ENCODE peak calls at places on chromosomes 5 and 9, in six cellular contexts. I, A, F, Y, G and J are unnamed samples.
A peak's percentile ranks its signal among the peaks of the same experiment; 100 is the strongest.

GRCh38 chr5:98227489-98227888 is 546.0 kb upstream of the RGMB start:
- DNase-seq in I (no peak), A (no peak), G (no peak), F (no peak), Y (no peak), J (no peak)

GRCh38 chr5:31948006-31948405 is 226.1 kb downstream of the GOLPH3 start:
- DNase-seq in A (no peak), G (no peak), Y (no peak), I (peak; percentile 74), F (peak; percentile 27), J (no peak)

GRCh38 chr5:1659100-1660036 is 135.6 kb upstream of the LPCAT1 start:
- DNase-seq in I (no peak), G (no peak), F (no peak), Y (no peak), A (no peak), J (no peak)

GRCh38 chr5:178861627-178862026 is 1.9 kb downstream of the ZNF354B start:
- DNase-seq in G (no peak), Y (no peak), I (no peak), A (no peak), F (no peak), J (no peak)

GRCh38 chr9:105024529-105024928 is 96.6 kb upstream of the ABCA1 start:
- DNase-seq in I (no peak), Y (no peak), G (no peak), A (no peak), F (no peak), J (no peak)

GRCh38 chr9:38689678-38690077 is 30.3 kb downstream of the FAM240B start:
- DNase-seq in F (peak; percentile 37), I (no peak), A (no peak), G (no peak), Y (no peak), J (peak; percentile 21)

GRCh38 chr5:35372482-35372881 is 142.2 kb upstream of the PRLR start:
- DNase-seq in Y (no peak), I (no peak), F (no peak), G (no peak), A (no peak), J (no peak)

GRCh38 chr5:9851458-9851857 is 221.3 kb upstream of the TAS2R1 start:
- DNase-seq in Y (no peak), F (peak; percentile 92), A (no peak), G (peak; percentile 98), I (no peak), J (peak; percentile 91)

GRCh38 chr9:27467486-27467885 is 56.6 kb upstream of the IFNK start:
- DNase-seq in F (no peak), G (no peak), Y (no peak), A (no peak), I (no peak), J (no peak)

GRCh38 chr5:175598774-175599173 is 59.1 kb upstream of the HRH2 start:
- DNase-seq in I (no peak), F (no peak), A (no peak), G (no peak), Y (no peak), J (no peak)

DNA sequence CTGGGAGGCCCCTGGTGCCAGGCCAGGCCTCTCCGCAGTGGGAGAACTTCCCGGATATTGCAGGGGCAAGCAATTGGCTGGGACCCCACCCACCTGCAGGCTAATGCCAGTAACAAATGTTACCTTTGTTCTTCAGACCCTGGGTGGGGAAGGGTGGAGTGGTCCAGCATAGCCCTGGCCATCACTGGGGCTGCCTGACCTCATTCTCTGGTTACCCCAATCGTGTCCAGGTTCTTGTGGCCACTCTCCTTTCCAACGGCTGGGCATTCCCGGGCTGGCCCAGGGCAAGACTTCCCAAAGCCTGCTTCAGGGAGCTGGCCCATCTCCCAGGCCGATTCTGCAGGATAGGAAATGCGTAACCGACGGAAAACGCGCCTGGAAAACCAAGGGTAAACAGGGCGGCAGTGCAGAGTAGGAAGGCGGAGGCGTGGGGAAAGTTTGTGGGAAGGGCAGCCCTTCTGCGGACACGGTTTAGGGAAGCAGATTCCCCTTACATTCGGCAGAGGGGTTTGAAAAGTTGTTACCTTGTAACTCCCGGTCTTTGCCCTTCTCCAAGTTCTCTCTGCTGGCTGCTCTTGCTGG is 3.6 kb downstream of the NRARP start:
- DNase-seq in F (peak; percentile 57), A (no peak), G (peak; percentile 46), I (no peak), Y (no peak), J (peak; percentile 31)
- H3K27ac ChIP-seq in F (no peak overlapping the region), A (no peak overlapping the region), G (no peak overlapping the region), I (no peak overlapping the region), Y (no peak overlapping the region), J (no peak overlapping the region)

GRCh38 chr5:154478224-154478565 is at the start of gene HAND1:
- DNase-seq in I (no peak), F (no peak), A (no peak), G (peak; percentile 38), Y (peak; percentile 8), J (no peak)

GRCh38 chr5:154480847-154481246 is 2.8 kb upstream of the HAND1 start:
- DNase-seq in F (no peak), I (no peak), A (no peak), G (no peak), Y (no peak), J (no peak)

GRCh38 chr5:154479944-154480750 is 2.1 kb upstream of the HAND1 start:
- DNase-seq in I (no peak), A (no peak), Y (no peak), G (no peak), F (no peak), J (no peak)

GRCh38 chr5:154478752-154479159 is 729 bp upstream of the HAND1 start:
- DNase-seq in F (no peak), G (no peak), A (no peak), Y (no peak), I (no peak), J (no peak)

GRCh38 chr5:154479160-154479943 is 1.3 kb upstream of the HAND1 start:
- DNase-seq in A (no peak), Y (no peak), G (no peak), F (no peak), I (no peak), J (no peak)
- TF ChIP-seq EZH2 in A (no peak), Y (no peak), G (peak; percentile 73), F (peak; percentile 95), I (peak; percentile 96), J (peak; percentile 83)

GRCh38 chr9:135305546-135306180 is 173.9 kb upstream of the PPP1R26 start:
- DNase-seq in Y (no peak), F (no peak), I (no peak), A (no peak), G (no peak), J (no peak)
- H3K9ac ChIP-seq in Y (no peak overlapping the region), F (no peak overlapping the region), I (no peak overlapping the region), A (no peak overlapping the region), G (no peak overlapping the region), J (no peak overlapping the region)

GRCh38 chr5:56934325-56934724 is 17.6 kb downstream of the MIER3 start:
- DNase-seq in I (no peak), F (no peak), G (no peak), A (no peak), Y (no peak), J (no peak)
- H3K27ac ChIP-seq in I (no peak overlapping the region), F (no peak overlapping the region), G (no peak overlapping the region), A (no peak overlapping the region), Y (no peak overlapping the region), J (no peak overlapping the region)

GRCh38 chr5:59312223-59312622 is 581.3 kb downstream of the PDE4D start:
- DNase-seq in A (no peak), F (no peak), G (no peak), I (no peak), Y (no peak), J (no peak)
- TF ChIP-seq EZH2 in A (no peak), F (no peak), G (no peak), I (no peak), Y (no peak), J (no peak)

GRCh38 chr5:78530342-78531096 is 118.1 kb downstream of the LHFPL2 start:
- DNase-seq in Y (no peak), A (no peak), F (peak; percentile 100), I (peak; percentile 84), G (peak; percentile 95), J (peak; percentile 100)
- H3K9ac ChIP-seq in Y (no peak overlapping the region), A (no peak overlapping the region), F (no peak overlapping the region), I (peak overlapping the region; percentile 58), G (peak overlapping the region; percentile 89), J (peak overlapping the region; percentile 54)

DNA sequence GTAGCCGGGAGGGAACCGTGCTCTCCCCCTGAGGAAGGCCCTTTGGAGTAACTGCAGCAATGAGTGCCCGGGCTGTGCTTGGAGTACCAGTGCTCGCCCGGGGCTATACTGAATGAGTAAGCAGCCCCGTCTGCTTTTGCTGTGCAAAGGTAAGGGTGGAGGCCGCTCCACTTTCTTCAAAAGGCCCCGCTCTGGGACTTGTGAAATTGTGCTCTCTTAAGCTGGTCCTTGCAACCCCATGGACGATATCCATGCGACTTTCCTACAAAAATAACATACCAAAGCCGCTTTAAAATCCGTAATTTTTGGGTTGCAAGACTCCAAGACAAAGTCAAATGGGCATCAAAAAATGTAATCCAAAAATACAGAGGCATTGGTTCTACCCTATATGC is 579 bp upstream of the TNFAIP8 start:
- DNase-seq in G (no peak), I (no peak), F (no peak), Y (no peak), A (no peak), J (no peak)
- H3K27ac ChIP-seq in G (no peak overlapping the region), I (peak overlapping the region; percentile 65), F (peak overlapping the region; percentile 7), Y (no peak overlapping the region), A (no peak overlapping the region), J (no peak overlapping the region)